ENCODE peak calls at places on chromosomes 4 and X, in six cellular contexts. G is body of pancreas, E is hepatocyte, Z is ovary, J is lung, X is Peyer's patch. F is an unnamed sample. For H3K4me1, the result is how much of the 10 kb centered on the place peaks cover.

GRCh38 chr4:1374706-1375045 is 27.7 kb downstream of the UVSSA start:
- DNase-seq in X (no peak), G (no peak), Z (no peak), E (no peak), J (no peak), F (no peak)

GRCh38 chr4:98573791-98574190 is 84.6 kb downstream of the TSPAN5 start:
- DNase-seq in J (no peak), G (no peak), X (no peak), Z (no peak), E (no peak), F (no peak)

GRCh38 chrX:27966955-27967354 is 14.3 kb downstream of the DCAF8L1 start:
- DNase-seq in E (peak), G (peak), X (no peak), J (peak), Z (no peak), F (peak)

GRCh38 chr4:5164221-5164912 is 113.1 kb downstream of the STK32B start:
- DNase-seq in E (no peak), X (no peak), J (peak), G (no peak), Z (no peak), F (no peak)

GRCh38 chr4:101835121-101835904 is 44.8 kb downstream of the BANK1 start:
- DNase-seq in E (peak), G (peak), J (peak), X (no peak), Z (no peak), F (no peak)

GRCh38 chr4:126915999-126916625 is 716.6 kb upstream of the INTU start:
- DNase-seq in G (no peak), E (no peak), Z (no peak), X (no peak), J (no peak), F (no peak)

GRCh38 chr4:2174061-2174460 is 67.9 kb downstream of the HAUS3 start:
- DNase-seq in J (no peak), E (no peak), X (no peak), Z (no peak), G (no peak), F (no peak)

GRCh38 chrX:149512225-149512885 is 7.2 kb upstream of the IDS start:
- DNase-seq in E (peak), Z (no peak), J (no peak), G (peak), X (peak), F (peak)

GRCh38 chr4:17094209-17094608 is 195.8 kb upstream of the LDB2 start:
- DNase-seq in J (no peak), E (no peak), X (no peak), Z (no peak), G (no peak), F (no peak)

GRCh38 chr4:95061220-95061619 is 303.5 kb downstream of the BMPR1B start:
- DNase-seq in E (no peak), G (no peak), Z (no peak), J (no peak), X (no peak), F (no peak)

GRCh38 chr4:61336488-61336887 is 136.4 kb downstream of the ADGRL3 start:
- DNase-seq in E (no peak), J (no peak), G (no peak), X (no peak), Z (no peak), F (no peak)

GRCh38 chrX:23287191-23287764 is 47.4 kb upstream of the PTCHD1 start:
- DNase-seq in E (no peak), Z (no peak), J (no peak), X (no peak), G (peak), F (no peak)

GRCh38 chrX:52015794-52016193 is 53.2 kb downstream of the MAGED4B start:
- DNase-seq in X (no peak), Z (no peak), G (no peak), E (no peak), J (no peak), F (no peak)

GRCh38 chr4:144670776-144671175 is 24.8 kb downstream of the HHIP start:
- DNase-seq in X (no peak), G (no peak), Z (no peak), E (no peak), J (no peak), F (no peak)

GRCh38 chrX:2710041-2710471 is 19.0 kb downstream of the CD99 start:
- DNase-seq in E (peak), G (no peak), J (no peak), X (no peak), Z (no peak), F (no peak)

GRCh38 chrX:154799554-154800348 is 5.5 kb downstream of the MPP1 start:
- DNase-seq in G (peak), X (no peak), J (no peak), Z (no peak), E (peak), F (peak)

GRCh38 chr4:148680884-148681283 is 238.7 kb upstream of the NR3C2 start:
- DNase-seq in J (no peak), Z (no peak), G (no peak), X (no peak), E (no peak), F (peak)

GRCh38 chrX:34521563-34521962 is 135.5 kb downstream of the TMEM47 start:
- DNase-seq in G (no peak), E (no peak), J (no peak), Z (no peak), X (no peak), F (no peak)

GRCh38 chrX:119755981-119756533 is 2.3 kb upstream of the SOWAHD start:
- DNase-seq in E (no peak), X (peak), G (no peak), Z (no peak), J (no peak), F (no peak)

GRCh38 chr4:54525602-54526001 is 132.2 kb upstream of the KIT start:
- DNase-seq in J (no peak), G (no peak), E (no peak), Z (no peak), X (no peak), F (no peak)

GRCh38 chr4:127284236-127284635 is 348.5 kb upstream of the INTU start:
- DNase-seq in E (no peak), Z (no peak), G (no peak), X (no peak), J (no peak), F (no peak)

GRCh38 chrX:105038672-105039328 is 181.7 kb downstream of the TEX13A start:
- DNase-seq in X (no peak), G (no peak), E (no peak), J (no peak), Z (no peak), F (no peak)

GRCh38 chr4:113637363-113637762 is 124.2 kb downstream of the CAMK2D start:
- DNase-seq in X (no peak), G (no peak), Z (no peak), J (no peak), E (no peak), F (no peak)

GRCh38 chr4:137524642-137525384 is 7.5 kb downstream of the PCDH18 start:
- DNase-seq in G (no peak), J (no peak), E (no peak), Z (no peak), X (no peak), F (no peak)
- H3K27ac ChIP-seq in G (no peak), J (no peak), E (peak), Z (no peak), X (no peak), F (no peak)

DNA sequence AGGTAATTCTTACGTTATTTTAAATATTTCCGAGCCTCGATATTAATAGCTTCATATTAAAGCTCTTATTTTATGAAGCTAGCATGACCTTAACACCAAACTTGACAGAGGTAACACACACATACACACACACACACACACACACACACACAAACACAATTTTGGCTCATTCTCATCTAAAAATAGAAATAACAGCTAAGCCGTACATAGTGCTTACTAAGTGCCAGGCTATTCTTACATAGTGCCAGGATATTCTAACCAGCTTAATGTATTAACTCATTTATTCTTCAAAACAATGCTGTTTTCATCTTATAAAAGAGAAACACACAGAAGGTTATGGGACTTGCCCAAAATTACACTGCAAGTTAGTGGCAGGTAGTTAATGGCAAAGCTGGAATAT is 87.0 kb upstream of the BLTP1 start:
- DNase-seq in E (no peak), J (no peak), G (no peak), X (no peak), Z (no peak), F (no peak)
- H3K4me1 ChIP-seq in E (under half), J (under half), G (under half), X (under half), Z (under half), F (under half)

DNA sequence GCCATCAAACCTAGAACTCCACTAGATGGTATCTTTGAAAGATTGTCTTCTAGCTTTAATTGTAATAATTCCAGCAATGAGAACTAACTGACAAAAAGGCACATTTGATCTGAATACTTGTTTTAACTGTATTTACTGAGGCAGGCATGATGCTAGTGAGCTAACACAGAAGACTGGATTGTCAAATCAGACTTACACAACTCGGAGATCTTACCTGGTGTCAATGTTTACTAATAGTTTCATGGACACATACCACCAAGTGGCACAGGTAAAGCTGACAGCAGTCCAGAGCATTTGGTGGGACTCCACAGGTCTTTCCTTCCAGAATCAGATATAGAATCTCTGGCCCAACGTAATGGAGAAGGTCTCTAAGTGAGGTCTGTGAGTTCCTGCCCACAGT is 229.9 kb upstream of the BOD1L1 start:
- DNase-seq in X (no peak), G (no peak), E (no peak), Z (no peak), J (no peak), F (no peak)
- TF ChIP-seq CTCF in X (no peak), G (no peak), E (no peak), Z (no peak), J (no peak), F (no peak)

DNA sequence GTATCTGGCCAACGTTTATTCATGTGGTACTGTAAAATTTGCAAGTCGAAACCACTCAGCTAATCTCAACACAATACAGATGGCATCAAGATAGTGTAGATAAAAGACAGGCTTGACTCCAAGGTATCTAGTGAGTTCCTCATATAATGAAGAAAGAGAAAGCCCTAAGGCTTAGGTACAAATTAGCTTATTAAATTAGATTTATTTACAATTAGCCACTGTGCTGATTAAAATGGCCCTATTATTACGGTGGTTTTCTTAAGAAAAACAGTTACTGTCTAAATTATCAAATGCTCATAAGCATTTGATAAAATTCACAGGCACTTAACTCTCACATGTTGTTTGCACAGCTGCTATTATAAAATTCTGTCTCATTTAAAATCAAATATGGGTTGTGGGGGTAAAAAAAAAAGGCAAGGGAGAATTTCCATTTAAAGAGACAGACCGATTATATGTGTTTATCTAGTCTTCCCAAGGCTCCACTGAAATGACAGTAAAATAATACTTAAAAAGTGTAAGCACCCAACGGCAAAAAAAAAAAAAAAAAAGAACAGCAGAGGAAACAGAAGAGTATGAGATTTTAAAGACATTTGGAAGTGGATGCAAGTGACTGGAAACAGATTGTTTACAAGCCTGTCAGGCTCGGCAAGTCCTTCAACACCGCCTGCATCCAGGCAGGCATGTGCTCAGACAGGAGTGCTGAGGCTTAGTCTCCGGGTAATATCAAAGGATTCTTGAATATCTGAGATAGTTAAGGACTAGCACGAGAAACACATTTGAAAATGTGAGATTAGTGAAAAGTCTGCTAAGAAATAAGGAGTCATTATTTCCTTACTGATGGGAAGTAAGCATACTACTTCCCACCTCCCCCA is 55.1 kb downstream of the FAM13A start:
- DNase-seq in E (no peak), G (peak), X (no peak), J (no peak), Z (no peak), F (no peak)
- H3K27ac ChIP-seq in E (peak), G (peak), X (no peak), J (no peak), Z (no peak), F (peak)

GRCh38 chr4:105146286-105147219 is at the start of gene TET2:
- DNase-seq in E (peak), G (peak), Z (peak), X (peak), J (peak), F (peak)

GRCh38 chr4:105149771-105150170 is 3.1 kb downstream of the TET2 start:
- DNase-seq in X (no peak), Z (no peak), E (peak), J (no peak), G (peak), F (no peak)

GRCh38 chr4:105145913-105146285 is 777 bp upstream of the TET2 start:
- DNase-seq in G (peak), X (peak), J (peak), E (peak), Z (no peak), F (peak)

GRCh38 chr4:105145059-105145912 is 1.4 kb upstream of the TET2 start:
- DNase-seq in G (no peak), J (no peak), E (peak), X (no peak), Z (no peak), F (no peak)

DNA sequence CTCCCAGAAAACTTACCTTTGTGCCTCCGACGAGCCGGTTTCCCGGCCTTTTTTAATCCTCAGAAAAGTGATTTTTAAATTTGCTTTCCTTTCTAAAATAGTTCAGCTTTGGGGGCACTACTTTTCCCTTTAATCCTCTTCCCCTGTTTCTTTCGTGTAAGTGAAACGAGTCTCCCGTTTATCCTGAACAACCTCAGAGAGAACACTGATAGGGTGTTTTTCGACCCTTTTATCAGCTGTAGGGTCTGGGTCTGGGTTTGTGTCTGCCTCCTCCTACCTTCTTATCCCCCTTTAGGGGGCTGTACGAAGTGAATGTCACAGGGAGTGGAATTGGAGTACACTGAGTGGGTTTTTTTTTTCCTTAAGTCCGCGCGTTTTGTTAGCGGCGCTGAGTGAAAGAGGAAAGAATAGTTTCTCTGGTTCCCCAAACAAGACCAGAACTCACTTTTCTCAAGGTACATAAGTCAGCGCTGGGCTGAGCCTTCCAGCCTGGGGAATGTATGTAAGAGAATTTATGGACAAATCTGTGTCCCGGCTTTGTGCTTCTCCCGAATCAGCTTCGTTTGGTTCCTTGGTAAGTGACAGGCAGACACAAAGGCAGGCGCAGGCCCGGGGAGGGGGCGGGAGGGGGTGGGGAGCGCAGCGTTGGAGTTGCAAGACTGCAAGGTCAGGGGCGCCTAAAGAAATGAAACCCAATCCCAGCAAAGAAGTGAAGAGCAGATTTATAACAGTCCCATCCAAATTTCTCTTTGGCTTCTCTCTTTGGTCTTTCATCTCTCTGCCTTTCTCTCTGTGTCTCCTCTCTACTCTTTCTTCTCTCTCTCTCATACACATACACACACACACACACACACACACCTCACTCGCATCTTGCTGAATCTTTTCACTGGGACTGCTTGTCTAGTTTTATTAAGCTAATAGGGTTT is 813 bp downstream of the TET2 start:
- DNase-seq in J (no peak), X (peak), E (peak), G (peak), Z (peak), F (peak)
- H3K4me1 ChIP-seq in J (under half), X (under half), E (under half), G (under half), Z (under half), F (under half)

DNA sequence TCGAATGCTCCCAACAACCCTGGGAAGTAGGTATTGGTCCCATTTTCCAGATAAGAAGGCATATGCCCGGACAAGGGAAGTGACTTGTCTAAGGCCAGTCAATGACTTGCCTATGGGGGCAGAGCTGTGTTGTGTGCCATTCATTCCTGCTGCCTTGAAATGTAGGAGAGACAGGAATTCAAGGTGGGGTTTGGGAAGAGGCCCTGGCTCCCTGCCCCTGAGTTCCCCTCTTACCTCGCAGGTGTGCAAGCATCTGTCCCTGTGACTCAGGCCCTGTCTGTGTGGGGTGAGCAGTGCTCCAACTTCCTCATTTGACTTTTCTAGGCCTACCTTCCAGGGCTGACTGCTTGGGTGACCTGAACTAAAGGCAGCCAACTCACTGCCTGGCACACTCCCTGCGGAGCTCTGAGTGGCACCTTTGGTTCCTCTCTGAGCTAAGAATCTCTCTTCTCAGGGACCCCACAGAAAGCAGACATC is 5.1 kb downstream of the EFNB1 start:
- DNase-seq in Z (peak), E (no peak), G (no peak), J (no peak), X (peak), F (peak)
- TF ChIP-seq CTCF in Z (no peak), E (no peak), G (no peak), J (no peak), X (no peak), F (no peak)

DNA sequence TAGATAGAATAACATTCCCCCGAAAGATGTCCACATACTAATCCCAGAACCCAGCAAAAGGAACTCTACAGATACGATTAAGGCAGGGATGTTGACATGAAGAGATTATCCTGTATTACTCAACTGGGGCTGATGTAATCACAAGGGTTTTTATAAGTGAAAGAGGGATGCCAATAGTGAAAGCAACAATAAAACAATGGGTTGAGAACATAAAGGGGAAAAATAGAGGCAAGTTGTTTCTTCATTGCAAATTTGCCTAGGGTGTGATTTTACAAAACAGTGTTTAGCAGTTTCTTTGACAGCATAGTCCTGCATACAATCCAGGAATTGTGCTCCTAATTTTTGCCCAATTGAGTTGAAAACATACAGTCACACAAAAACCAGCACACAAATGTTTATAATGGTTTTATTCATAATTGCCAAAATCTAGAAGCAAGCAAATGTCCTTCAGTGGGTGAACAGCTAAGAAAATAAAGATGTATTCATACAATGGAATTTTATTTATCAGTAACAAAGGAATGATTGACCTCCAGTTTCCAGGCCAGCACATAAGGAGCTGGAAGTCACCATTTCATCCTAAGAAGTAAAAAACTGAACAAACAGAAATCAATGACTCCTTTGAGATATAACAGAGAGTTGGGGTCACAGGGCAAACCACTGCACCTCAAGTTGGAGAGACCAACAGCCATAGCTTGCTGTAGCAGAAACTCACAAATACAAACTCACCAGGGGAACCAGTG is 107.2 kb downstream of the CENPC start:
- DNase-seq in Z (no peak), G (no peak), X (no peak), E (peak), J (no peak), F (no peak)
- H3K27ac ChIP-seq in Z (no peak), G (no peak), X (no peak), E (peak), J (no peak), F (no peak)

DNA sequence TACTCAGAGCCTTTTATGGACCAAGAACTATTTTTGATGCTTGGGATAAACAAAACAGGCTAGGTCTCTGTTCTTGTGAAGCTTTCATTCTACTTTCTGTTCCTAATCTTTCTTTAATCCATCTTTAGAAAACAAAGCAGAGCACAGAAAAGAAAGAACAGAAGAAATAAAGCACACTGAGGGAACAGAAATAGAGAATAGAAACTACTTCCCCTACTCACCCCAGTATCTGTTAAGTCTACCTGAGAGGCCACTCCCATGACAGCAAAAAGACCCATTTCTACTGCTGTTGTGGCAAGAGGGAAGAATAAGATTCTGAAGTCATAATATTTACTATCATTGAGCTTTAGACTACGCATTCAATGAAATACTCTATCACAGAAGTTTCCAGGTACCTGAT is 9.2 kb downstream of the RFC1 start:
- DNase-seq in E (no peak), Z (no peak), G (no peak), J (no peak), X (no peak), F (no peak)
- H3K4me1 ChIP-seq in E (under half), Z (under half), G (half or more), J (under half), X (under half), F (under half)

GRCh38 chrX:54825716-54826428 is 18.3 kb downstream of the MAGED2 start:
- DNase-seq in E (no peak), J (no peak), Z (no peak), G (no peak), X (no peak), F (no peak)
- TF ChIP-seq CTCF in E (no peak), J (no peak), Z (no peak), G (no peak), X (no peak), F (no peak)